ENCODE peak calls at places on chromosomes 16 and 17, in four cellular contexts. One of them, this sample, is unnamed.

GRCh38 chr17:49210158-49211029 is at the start of the genes ABI3 and GNGT2:
- DNase-seq in RWPE1: no peak
- DNase-seq in CD14-positive monocyte: peak; percentile 61
- DNase-seq in progenitor cell of endocrine pancreas: no peak
- DNase-seq in this sample: no peak

GRCh38 chr17:58525239-58525638 is 10.8 kb upstream of the MTMR4 start:
- DNase-seq in RWPE1: peak; percentile 39
- DNase-seq in CD14-positive monocyte: no peak
- DNase-seq in progenitor cell of endocrine pancreas: no peak
- DNase-seq in this sample: no peak

GRCh38 chr17:6894206-6894528 is 62.6 kb upstream of the TEKT1 start:
- DNase-seq in RWPE1: no peak
- DNase-seq in CD14-positive monocyte: no peak
- DNase-seq in progenitor cell of endocrine pancreas: no peak
- DNase-seq in this sample: no peak

GRCh38 chr17:64628641-64629040 is 33.5 kb downstream of the SMURF2 start:
- DNase-seq in RWPE1: no peak
- DNase-seq in CD14-positive monocyte: no peak
- DNase-seq in progenitor cell of endocrine pancreas: no peak
- DNase-seq in this sample: no peak

GRCh38 chr17:9291912-9292562 is 270.7 kb downstream of the NTN1 start:
- DNase-seq in RWPE1: peak; percentile 34
- DNase-seq in CD14-positive monocyte: no peak
- DNase-seq in progenitor cell of endocrine pancreas: peak; percentile 14
- DNase-seq in this sample: peak; percentile 42

GRCh38 chr16:75319513-75320401 is 68.3 kb upstream of the BCAR1 start:
- DNase-seq in RWPE1: no peak
- DNase-seq in CD14-positive monocyte: no peak
- DNase-seq in progenitor cell of endocrine pancreas: no peak
- DNase-seq in this sample: no peak

GRCh38 chr17:8222380-8222629 is 11.9 kb upstream of the AURKB start:
- DNase-seq in RWPE1: no peak
- DNase-seq in CD14-positive monocyte: no peak
- DNase-seq in progenitor cell of endocrine pancreas: no peak
- DNase-seq in this sample: no peak

GRCh38 chr16:1887711-1888354 is 15.9 kb upstream of the MEIOB start:
- DNase-seq in RWPE1: no peak
- DNase-seq in CD14-positive monocyte: no peak
- DNase-seq in progenitor cell of endocrine pancreas: no peak
- DNase-seq in this sample: no peak

GRCh38 chr17:6110088-6110487 is 39.9 kb downstream of the WSCD1 start:
- DNase-seq in RWPE1: no peak
- DNase-seq in CD14-positive monocyte: no peak
- DNase-seq in progenitor cell of endocrine pancreas: no peak
- DNase-seq in this sample: no peak

GRCh38 chr17:48388955-48389764 is 40.9 kb downstream of the SKAP1 start:
- DNase-seq in RWPE1: no peak
- DNase-seq in CD14-positive monocyte: no peak
- DNase-seq in progenitor cell of endocrine pancreas: no peak
- DNase-seq in this sample: no peak

GRCh38 chr16:52837251-52837650 is 215.4 kb downstream of the CHD9NB start:
- DNase-seq in RWPE1: peak; percentile 8
- DNase-seq in CD14-positive monocyte: no peak
- DNase-seq in progenitor cell of endocrine pancreas: no peak
- DNase-seq in this sample: no peak

GRCh38 chr16:22670044-22670536 is 143.9 kb upstream of the HS3ST2 start:
- DNase-seq in RWPE1: no peak
- DNase-seq in CD14-positive monocyte: no peak
- DNase-seq in progenitor cell of endocrine pancreas: no peak
- DNase-seq in this sample: no peak

GRCh38 chr16:1152651-1153259 is at the start of gene CACNA1H:
- DNase-seq in RWPE1: peak; percentile 71
- DNase-seq in CD14-positive monocyte: no peak
- DNase-seq in progenitor cell of endocrine pancreas: peak; percentile 58
- DNase-seq in this sample: peak; percentile 73

GRCh38 chr17:63191610-63192009 is 225.6 kb downstream of the TANC2 start:
- DNase-seq in RWPE1: no peak
- DNase-seq in CD14-positive monocyte: peak; percentile 69
- DNase-seq in progenitor cell of endocrine pancreas: no peak
- DNase-seq in this sample: no peak

GRCh38 chr16:23131841-23132576 is 17.2 kb downstream of the USP31 start:
- DNase-seq in RWPE1: no peak
- DNase-seq in CD14-positive monocyte: no peak
- DNase-seq in progenitor cell of endocrine pancreas: no peak
- DNase-seq in this sample: no peak

GRCh38 chr17:73757324-73757942 is 113.2 kb upstream of the SDK2 start:
- DNase-seq in RWPE1: no peak
- DNase-seq in CD14-positive monocyte: no peak
- DNase-seq in progenitor cell of endocrine pancreas: no peak
- DNase-seq in this sample: no peak

GRCh38 chr17:7579001-7579838 is at the start of gene CD68:
- DNase-seq in RWPE1: peak; percentile 90
- DNase-seq in CD14-positive monocyte: peak; percentile 98
- DNase-seq in progenitor cell of endocrine pancreas: no peak
- DNase-seq in this sample: no peak

GRCh38 chr16:66372078-66372897 is 5.8 kb downstream of the CDH5 start:
- DNase-seq in RWPE1: no peak
- DNase-seq in CD14-positive monocyte: peak; percentile 43
- DNase-seq in progenitor cell of endocrine pancreas: no peak
- DNase-seq in this sample: no peak

GRCh38 chr16:23343643-23344612 is 41.8 kb downstream of the SCNN1B start:
- DNase-seq in RWPE1: no peak
- DNase-seq in CD14-positive monocyte: no peak
- DNase-seq in progenitor cell of endocrine pancreas: no peak
- DNase-seq in this sample: no peak

GRCh38 chr16:63890072-63890471 is 1231.8 kb downstream of the CDH11 start:
- DNase-seq in RWPE1: no peak
- DNase-seq in CD14-positive monocyte: no peak
- DNase-seq in progenitor cell of endocrine pancreas: no peak
- DNase-seq in this sample: no peak

GRCh38 chr16:80682435-80683070 is 121.8 kb downstream of the CDYL2 start:
- DNase-seq in RWPE1: no peak
- DNase-seq in CD14-positive monocyte: no peak
- DNase-seq in progenitor cell of endocrine pancreas: no peak
- DNase-seq in this sample: no peak

GRCh38 chr16:19143241-19143640 is 24.8 kb upstream of the SYT17 start:
- DNase-seq in RWPE1: peak; percentile 44
- DNase-seq in CD14-positive monocyte: no peak
- DNase-seq in progenitor cell of endocrine pancreas: no peak
- DNase-seq in this sample: no peak

GRCh38 chr17:5241861-5242671 is 7.4 kb upstream of the SCIMP start:
- DNase-seq in RWPE1: no peak
- DNase-seq in CD14-positive monocyte: no peak
- DNase-seq in progenitor cell of endocrine pancreas: no peak
- DNase-seq in this sample: no peak

GRCh38 chr16:87806608-87807546 is 41.1 kb upstream of the KLHDC4 start:
- DNase-seq in RWPE1: peak; percentile 98
- DNase-seq in CD14-positive monocyte: peak; percentile 73
- DNase-seq in progenitor cell of endocrine pancreas: no peak
- DNase-seq in this sample: no peak

GRCh38 chr16:3173892-3174617 is 13.9 kb upstream of the OR1F1 start:
- DNase-seq in RWPE1: no peak
- DNase-seq in CD14-positive monocyte: no peak
- DNase-seq in progenitor cell of endocrine pancreas: no peak
- DNase-seq in this sample: no peak

GRCh38 chr17:40600486-40601046 is 35.3 kb upstream of the CCR7 start:
- DNase-seq in RWPE1: no peak
- DNase-seq in CD14-positive monocyte: no peak
- DNase-seq in progenitor cell of endocrine pancreas: no peak
- DNase-seq in this sample: no peak

GRCh38 chr17:32518856-32519768 is 32.3 kb downstream of the CDK5R1 start:
- DNase-seq in RWPE1: peak; percentile 64
- DNase-seq in CD14-positive monocyte: no peak
- DNase-seq in progenitor cell of endocrine pancreas: peak; percentile 57
- DNase-seq in this sample: peak; percentile 77

GRCh38 chr17:77164483-77165030 is 23.8 kb downstream of the SEC14L1 start:
- DNase-seq in RWPE1: no peak
- DNase-seq in CD14-positive monocyte: no peak
- DNase-seq in progenitor cell of endocrine pancreas: no peak
- DNase-seq in this sample: no peak

GRCh38 chr16:29900102-29900887 is at the start of gene ASPHD1:
- DNase-seq in RWPE1: peak; percentile 87
- DNase-seq in CD14-positive monocyte: no peak
- DNase-seq in progenitor cell of endocrine pancreas: peak; percentile 84
- DNase-seq in this sample: peak; percentile 76

GRCh38 chr16:49121636-49122035 is 160.0 kb downstream of the CBLN1 start:
- DNase-seq in RWPE1: peak; percentile 7
- DNase-seq in CD14-positive monocyte: no peak
- DNase-seq in progenitor cell of endocrine pancreas: no peak
- DNase-seq in this sample: no peak

GRCh38 chr17:66200685-66201092 is 8.8 kb upstream of the CEP112 start:
- DNase-seq in RWPE1: peak; percentile 38
- DNase-seq in CD14-positive monocyte: no peak
- DNase-seq in progenitor cell of endocrine pancreas: peak; percentile 18
- DNase-seq in this sample: no peak

GRCh38 chr17:49165143-49165542 is 32.6 kb downstream of the B4GALNT2 start:
- DNase-seq in RWPE1: no peak
- DNase-seq in CD14-positive monocyte: no peak
- DNase-seq in progenitor cell of endocrine pancreas: no peak
- DNase-seq in this sample: no peak

GRCh38 chr17:31294231-31294630 is 2.8 kb downstream of the OMG start:
- DNase-seq in RWPE1: no peak
- DNase-seq in CD14-positive monocyte: no peak
- DNase-seq in progenitor cell of endocrine pancreas: no peak
- DNase-seq in this sample: no peak

GRCh38 chr16:88453621-88454314 is 688 bp downstream of the ZFPM1 start:
- DNase-seq in RWPE1: peak; percentile 30
- DNase-seq in CD14-positive monocyte: no peak
- DNase-seq in progenitor cell of endocrine pancreas: no peak
- DNase-seq in this sample: no peak

GRCh38 chr17:57905875-57906455 is 49.2 kb downstream of the CUEDC1 start:
- DNase-seq in RWPE1: no peak
- DNase-seq in CD14-positive monocyte: no peak
- DNase-seq in progenitor cell of endocrine pancreas: no peak
- DNase-seq in this sample: no peak

GRCh38 chr17:63665527-63666214 is 34.3 kb downstream of the LIMD2 start:
- DNase-seq in RWPE1: no peak
- DNase-seq in CD14-positive monocyte: peak; percentile 65
- DNase-seq in progenitor cell of endocrine pancreas: no peak
- DNase-seq in this sample: no peak

GRCh38 chr17:7241047-7241733 is 1.1 kb downstream of the GABARAP start:
- DNase-seq in RWPE1: no peak
- DNase-seq in CD14-positive monocyte: no peak
- DNase-seq in progenitor cell of endocrine pancreas: no peak
- DNase-seq in this sample: no peak

GRCh38 chr17:78644971-78645370 is 67.8 kb upstream of the DNAH17 start:
- DNase-seq in RWPE1: no peak
- DNase-seq in CD14-positive monocyte: no peak
- DNase-seq in progenitor cell of endocrine pancreas: no peak
- DNase-seq in this sample: no peak

GRCh38 chr16:65908568-65908967 is 457.9 kb upstream of the CDH5 start:
- DNase-seq in RWPE1: no peak
- DNase-seq in CD14-positive monocyte: no peak
- DNase-seq in progenitor cell of endocrine pancreas: no peak
- DNase-seq in this sample: no peak

GRCh38 chr16:28258571-28258970 is 33.8 kb upstream of the SBK1 start:
- DNase-seq in RWPE1: no peak
- DNase-seq in CD14-positive monocyte: no peak
- DNase-seq in progenitor cell of endocrine pancreas: no peak
- DNase-seq in this sample: no peak

DNA sequence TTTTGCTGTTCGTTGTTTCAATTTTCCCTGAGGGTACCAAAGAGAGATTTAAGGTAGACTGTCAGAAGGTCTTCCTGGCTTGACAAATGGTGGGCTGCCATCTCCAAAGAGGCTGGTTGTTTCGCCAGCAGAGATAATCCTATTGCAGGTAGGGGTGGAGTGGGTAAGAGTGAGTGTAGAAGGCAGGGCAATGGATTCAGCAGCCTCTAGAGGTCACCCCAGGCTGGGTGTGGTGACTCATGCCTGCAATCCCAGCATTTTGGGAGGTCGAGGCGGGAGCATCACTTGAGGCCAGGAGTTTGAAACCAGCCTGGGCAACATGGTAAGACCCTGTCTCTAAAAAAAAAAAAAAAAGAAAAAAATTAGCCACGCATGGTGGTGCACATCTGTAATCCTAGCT is 34.6 kb downstream of the DCAKD start:
- DNase-seq in RWPE1: no peak
- DNase-seq in CD14-positive monocyte: no peak
- DNase-seq in progenitor cell of endocrine pancreas: no peak
- DNase-seq in this sample: no peak
- TF ChIP-seq CTCF in RWPE1: peak; percentile 36
- TF ChIP-seq CTCF in CD14-positive monocyte: peak; percentile 15
- TF ChIP-seq CTCF in progenitor cell of endocrine pancreas: peak; percentile 31
- TF ChIP-seq CTCF in this sample: no peak

GRCh38 chr17:82105882-82106696 is 8.1 kb upstream of the FASN start:
- DNase-seq in RWPE1: peak; percentile 67
- DNase-seq in CD14-positive monocyte: no peak
- DNase-seq in progenitor cell of endocrine pancreas: peak; percentile 45
- DNase-seq in this sample: no peak
- TF ChIP-seq CTCF in RWPE1: peak; percentile 55
- TF ChIP-seq CTCF in CD14-positive monocyte: peak; percentile 29
- TF ChIP-seq CTCF in progenitor cell of endocrine pancreas: peak; percentile 62
- TF ChIP-seq CTCF in this sample: peak; percentile 21

DNA sequence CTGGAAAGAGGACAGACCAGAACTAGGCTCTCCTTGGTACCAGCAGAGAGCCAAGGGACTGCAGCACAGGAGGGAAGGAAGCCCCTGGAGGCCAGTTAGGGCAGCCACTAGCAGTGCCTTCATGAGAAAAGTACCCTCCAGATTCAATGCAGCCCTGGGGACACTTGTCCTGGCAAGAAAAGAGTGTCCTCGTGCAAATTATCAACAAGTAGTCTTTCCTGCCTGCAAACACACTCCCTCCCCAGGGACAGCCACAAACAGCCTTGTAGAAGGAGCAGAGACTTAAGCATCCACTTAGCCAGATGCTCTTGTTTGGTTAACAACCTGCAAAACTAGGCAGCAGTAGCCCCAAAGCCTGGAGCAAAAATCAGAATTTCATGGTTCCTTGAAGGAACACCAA is 24.3 kb downstream of the CENPV start:
- DNase-seq in RWPE1: no peak
- DNase-seq in CD14-positive monocyte: no peak
- DNase-seq in progenitor cell of endocrine pancreas: no peak
- DNase-seq in this sample: no peak
- TF ChIP-seq CTCF in RWPE1: no peak
- TF ChIP-seq CTCF in CD14-positive monocyte: no peak
- TF ChIP-seq CTCF in progenitor cell of endocrine pancreas: no peak
- TF ChIP-seq CTCF in this sample: no peak

DNA sequence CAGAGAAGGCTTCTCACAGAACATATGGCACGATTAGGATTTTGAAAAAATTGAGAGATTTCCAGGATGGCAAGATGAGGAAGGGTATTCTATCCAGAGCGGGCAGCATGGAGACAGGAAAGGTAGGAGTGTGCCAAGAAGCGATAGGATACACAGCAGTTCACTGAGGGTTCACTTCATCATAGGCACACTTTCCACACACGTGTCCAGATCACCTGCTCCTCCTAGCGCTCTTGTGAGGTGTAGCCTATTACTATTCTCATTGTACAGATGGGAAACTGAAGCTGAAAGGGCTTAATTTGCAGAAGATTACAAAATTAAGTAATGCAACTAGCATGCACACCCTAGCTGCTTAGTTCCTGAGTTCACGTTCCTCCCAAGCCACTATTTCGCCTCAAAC is 6.2 kb upstream of the ELAC2 start:
- DNase-seq in RWPE1: no peak
- DNase-seq in CD14-positive monocyte: no peak
- DNase-seq in progenitor cell of endocrine pancreas: no peak
- DNase-seq in this sample: no peak
- TF ChIP-seq CTCF in RWPE1: no peak
- TF ChIP-seq CTCF in CD14-positive monocyte: no peak
- TF ChIP-seq CTCF in progenitor cell of endocrine pancreas: no peak
- TF ChIP-seq CTCF in this sample: no peak

This sample was measured in mesothelial cell of epicardium.